ENCODE peak calls at places on chromosomes 4 and X, in eight cellular contexts. R, N, K, W, Q, P, I and H are unnamed samples.

GRCh38 chr4:79284893-79285292 is 41.0 kb downstream of the NAA11 start:
- DNase-seq in R (no peak), N (no peak), K (no peak), W (no peak), Q (no peak), P (no peak), I (no peak), H (no peak)

GRCh38 chrX:154044045-154044444 is 24.3 kb upstream of the IRAK1 start:
- DNase-seq in R (no peak), N (no peak), K (no peak), W (no peak), Q (no peak), P (no peak), I (no peak), H (no peak)

GRCh38 chrX:135893294-135893817 is at the start of the genes CT45A10 and SAGE1:
- DNase-seq in R (no peak), N (no peak), K (no peak), W (no peak), Q (no peak), P (no peak), I (no peak), H (no peak)

GRCh38 chr4:2257361-2258001 is 4.4 kb downstream of the MXD4 start:
- DNase-seq in R (no peak), N (no peak), K (no peak), W (no peak), Q (no peak), P (no peak), I (no peak), H (no peak)

GRCh38 chr4:16122225-16122624 is 38.4 kb upstream of the PROM1 start:
- DNase-seq in R (no peak), N (no peak), K (no peak), W (no peak), Q (no peak), P (no peak), I (no peak), H (no peak)

GRCh38 chrX:23773601-23774175 is 9.3 kb upstream of the SAT1 start:
- DNase-seq in R (peak), N (no peak), K (peak), W (peak), Q (no peak), P (no peak), I (no peak), H (no peak)

GRCh38 chrX:77275392-77275791 is 171.8 kb upstream of the FGF16 start:
- DNase-seq in R (no peak), N (no peak), K (no peak), W (no peak), Q (no peak), P (no peak), I (no peak), H (no peak)

GRCh38 chrX:70444326-70445196 is at the start of gene DLG3:
- DNase-seq in R (no peak), N (peak), K (no peak), W (peak), Q (peak), P (no peak), I (no peak), H (no peak)

GRCh38 chrX:6291444-6291843 is 62.8 kb upstream of the NLGN4X start:
- DNase-seq in R (no peak), N (no peak), K (no peak), W (no peak), Q (no peak), P (no peak), I (no peak), H (no peak)

GRCh38 chr4:140463182-140463581 is 34.9 kb downstream of the MGAT4D start:
- DNase-seq in R (no peak), N (no peak), K (no peak), W (no peak), Q (no peak), P (no peak), I (no peak), H (no peak)

GRCh38 chr4:25299476-25300203 is 12.9 kb upstream of the ZCCHC4 start:
- DNase-seq in R (no peak), N (no peak), K (no peak), W (no peak), Q (no peak), P (no peak), I (no peak), H (no peak)

GRCh38 chrX:79181401-79181800 is 36.9 kb downstream of the GPR174 start:
- DNase-seq in R (no peak), N (no peak), K (no peak), W (no peak), Q (no peak), P (no peak), I (no peak), H (no peak)

GRCh38 chr4:8847764-8848163 is 23.9 kb downstream of the HMX1 start:
- DNase-seq in R (no peak), N (no peak), K (no peak), W (peak), Q (no peak), P (no peak), I (no peak), H (no peak)

GRCh38 chr4:52712172-52712990 is 38.8 kb downstream of the ERVMER34-1 start:
- DNase-seq in R (peak), N (peak), K (peak), W (peak), Q (peak), P (peak), I (peak), H (peak)

GRCh38 chr4:45453258-45453841 is 670.5 kb downstream of the GABRG1 start:
- DNase-seq in R (no peak), N (peak), K (no peak), W (peak), Q (no peak), P (no peak), I (no peak), H (peak)

GRCh38 chr4:57074753-57075152 is 35.4 kb downstream of the IGFBP7 start:
- DNase-seq in R (no peak), N (no peak), K (no peak), W (no peak), Q (no peak), P (peak), I (no peak), H (no peak)

GRCh38 chrX:118562574-118563164 is 67.1 kb downstream of the DOCK11 start:
- DNase-seq in R (no peak), N (no peak), K (no peak), W (no peak), Q (no peak), P (no peak), I (no peak), H (no peak)

GRCh38 chr4:20288047-20288650 is 36.4 kb downstream of the SLIT2 start:
- DNase-seq in R (no peak), N (no peak), K (no peak), W (no peak), Q (no peak), P (no peak), I (no peak), H (no peak)

GRCh38 chr4:83542225-83542624 is 6.3 kb downstream of the GPAT3 start:
- DNase-seq in R (no peak), N (no peak), K (no peak), W (no peak), Q (no peak), P (no peak), I (no peak), H (no peak)

GRCh38 chr4:183855651-183856190 is 49.4 kb upstream of the STOX2 start:
- DNase-seq in R (no peak), N (no peak), K (no peak), W (no peak), Q (no peak), P (no peak), I (no peak), H (no peak)

GRCh38 chrX:45751156-45751555 is 550.5 kb upstream of the DIPK2B start:
- DNase-seq in R (no peak), N (no peak), K (no peak), W (no peak), Q (no peak), P (no peak), I (no peak), H (no peak)

GRCh38 chr4:189840356-189840755 is 100.3 kb upstream of the FRG1 start:
- DNase-seq in R (no peak), N (no peak), K (no peak), W (no peak), Q (no peak), P (no peak), I (no peak), H (no peak)

GRCh38 chr4:153082322-153083301 is 121.6 kb upstream of the TRIM2 start:
- DNase-seq in R (no peak), N (no peak), K (no peak), W (peak), Q (no peak), P (no peak), I (no peak), H (no peak)

GRCh38 chr4:162347492-162348213 is 183.9 kb upstream of the FSTL5 start:
- DNase-seq in R (no peak), N (no peak), K (no peak), W (peak), Q (no peak), P (no peak), I (no peak), H (no peak)

GRCh38 chrX:45806410-45807121 is 605.9 kb upstream of the DIPK2B start:
- DNase-seq in R (no peak), N (no peak), K (peak), W (no peak), Q (no peak), P (peak), I (no peak), H (peak)

GRCh38 chr4:21778702-21779101 is 169.9 kb downstream of the KCNIP4 start:
- DNase-seq in R (no peak), N (no peak), K (no peak), W (no peak), Q (no peak), P (no peak), I (no peak), H (no peak)

GRCh38 chr4:101334963-101335572 is 12.3 kb downstream of the PPP3CA start:
- DNase-seq in R (no peak), N (no peak), K (no peak), W (no peak), Q (no peak), P (no peak), I (no peak), H (no peak)

GRCh38 chrX:119495734-119496520 is 27.7 kb downstream of the SLC25A5 start:
- DNase-seq in R (no peak), N (no peak), K (no peak), W (no peak), Q (no peak), P (no peak), I (no peak), H (no peak)

GRCh38 chrX:22969416-22969815 is 30.3 kb upstream of the DDX53 start:
- DNase-seq in R (no peak), N (no peak), K (no peak), W (no peak), Q (no peak), P (no peak), I (no peak), H (no peak)

GRCh38 chrX:7552758-7553157 is 290.2 kb upstream of the VCX start:
- DNase-seq in R (no peak), N (no peak), K (no peak), W (no peak), Q (no peak), P (no peak), I (no peak), H (no peak)